ENCODE peak calls at places on chromosomes 4 and X, in six cellular contexts. One of them, this sample, is unnamed.

GRCh38 chr4:91837608-91838029 is 466.1 kb upstream of the GRID2 start:
- DNase-seq in breast epithelium: no peak
- DNase-seq in stomach: no peak
- DNase-seq in SK-N-SH: no peak
- DNase-seq in K562: no peak
- DNase-seq in upper lobe of left lung: no peak
- DNase-seq in this sample: no peak

GRCh38 chr4:139492429-139492828 is 38.5 kb downstream of the RAB33B start:
- DNase-seq in breast epithelium: no peak
- DNase-seq in stomach: no peak
- DNase-seq in SK-N-SH: no peak
- DNase-seq in K562: no peak
- DNase-seq in upper lobe of left lung: no peak
- DNase-seq in this sample: no peak

GRCh38 chr4:154416183-154416543 is 75.4 kb downstream of the DCHS2 start:
- DNase-seq in breast epithelium: no peak
- DNase-seq in stomach: no peak
- DNase-seq in SK-N-SH: peak; percentile 4
- DNase-seq in K562: peak; percentile 15
- DNase-seq in upper lobe of left lung: no peak
- DNase-seq in this sample: no peak

GRCh38 chr4:38856524-38857337 is at the start of gene TLR6:
- DNase-seq in breast epithelium: peak; percentile 33
- DNase-seq in stomach: peak; percentile 68
- DNase-seq in SK-N-SH: peak; percentile 51
- DNase-seq in K562: peak; percentile 51
- DNase-seq in upper lobe of left lung: peak; percentile 60
- DNase-seq in this sample: no peak

GRCh38 chrX:143025628-143026027 is at the start of gene SPANXN4:
- DNase-seq in breast epithelium: no peak
- DNase-seq in stomach: no peak
- DNase-seq in SK-N-SH: no peak
- DNase-seq in K562: no peak
- DNase-seq in upper lobe of left lung: no peak
- DNase-seq in this sample: no peak

GRCh38 chr4:123209436-123209835 is 187.2 kb upstream of the SPRY1 start:
- DNase-seq in breast epithelium: no peak
- DNase-seq in stomach: no peak
- DNase-seq in SK-N-SH: no peak
- DNase-seq in K562: no peak
- DNase-seq in upper lobe of left lung: no peak
- DNase-seq in this sample: no peak

GRCh38 chr4:16290681-16291420 is 64.6 kb upstream of the TAPT1 start:
- DNase-seq in breast epithelium: no peak
- DNase-seq in stomach: no peak
- DNase-seq in SK-N-SH: no peak
- DNase-seq in K562: no peak
- DNase-seq in upper lobe of left lung: no peak
- DNase-seq in this sample: no peak

GRCh38 chrX:106249706-106250379 is 81.7 kb downstream of the PWWP3B start:
- DNase-seq in breast epithelium: no peak
- DNase-seq in stomach: no peak
- DNase-seq in SK-N-SH: no peak
- DNase-seq in K562: no peak
- DNase-seq in upper lobe of left lung: no peak
- DNase-seq in this sample: no peak

GRCh38 chr4:99863804-99864203 is 30.4 kb downstream of the LAMTOR3 start:
- DNase-seq in breast epithelium: no peak
- DNase-seq in stomach: no peak
- DNase-seq in SK-N-SH: no peak
- DNase-seq in K562: no peak
- DNase-seq in upper lobe of left lung: no peak
- DNase-seq in this sample: no peak

GRCh38 chr4:6478546-6479220 is 6.3 kb upstream of the PPP2R2C start:
- DNase-seq in breast epithelium: no peak
- DNase-seq in stomach: no peak
- DNase-seq in SK-N-SH: no peak
- DNase-seq in K562: no peak
- DNase-seq in upper lobe of left lung: no peak
- DNase-seq in this sample: peak; percentile 47

GRCh38 chrX:74383611-74384010 is 37.7 kb upstream of the SLC16A2 start:
- DNase-seq in breast epithelium: no peak
- DNase-seq in stomach: peak; percentile 29
- DNase-seq in SK-N-SH: peak; percentile 41
- DNase-seq in K562: no peak
- DNase-seq in upper lobe of left lung: no peak
- DNase-seq in this sample: no peak

GRCh38 chr4:71184195-71184781 is 154.5 kb upstream of the SLC4A4 start:
- DNase-seq in breast epithelium: no peak
- DNase-seq in stomach: peak; percentile 65
- DNase-seq in SK-N-SH: peak; percentile 48
- DNase-seq in K562: peak; percentile 36
- DNase-seq in upper lobe of left lung: peak; percentile 59
- DNase-seq in this sample: no peak

GRCh38 chr4:70902577-70903281 is 560 bp downstream of the MOB1B start:
- DNase-seq in breast epithelium: peak; percentile 18
- DNase-seq in stomach: no peak
- DNase-seq in SK-N-SH: no peak
- DNase-seq in K562: peak; percentile 15
- DNase-seq in upper lobe of left lung: peak; percentile 34
- DNase-seq in this sample: no peak

GRCh38 chr4:81369898-81370297 is 101.8 kb downstream of the RASGEF1B start:
- DNase-seq in breast epithelium: no peak
- DNase-seq in stomach: no peak
- DNase-seq in SK-N-SH: no peak
- DNase-seq in K562: no peak
- DNase-seq in upper lobe of left lung: no peak
- DNase-seq in this sample: no peak

GRCh38 chrX:20026278-20026677 is 35.4 kb upstream of the BCLAF3 start:
- DNase-seq in breast epithelium: no peak
- DNase-seq in stomach: no peak
- DNase-seq in SK-N-SH: no peak
- DNase-seq in K562: no peak
- DNase-seq in upper lobe of left lung: no peak
- DNase-seq in this sample: no peak

GRCh38 chr4:142516686-142517145 is 329.4 kb downstream of the INPP4B start:
- DNase-seq in breast epithelium: no peak
- DNase-seq in stomach: no peak
- DNase-seq in SK-N-SH: no peak
- DNase-seq in K562: no peak
- DNase-seq in upper lobe of left lung: no peak
- DNase-seq in this sample: no peak

GRCh38 chrX:117808413-117808812 is 308.2 kb downstream of the KLHL13 start:
- DNase-seq in breast epithelium: no peak
- DNase-seq in stomach: no peak
- DNase-seq in SK-N-SH: no peak
- DNase-seq in K562: no peak
- DNase-seq in upper lobe of left lung: no peak
- DNase-seq in this sample: no peak

GRCh38 chr4:111537165-111537564 is 608.1 kb upstream of the FAM241A start:
- DNase-seq in breast epithelium: no peak
- DNase-seq in stomach: no peak
- DNase-seq in SK-N-SH: no peak
- DNase-seq in K562: no peak
- DNase-seq in upper lobe of left lung: no peak
- DNase-seq in this sample: no peak

GRCh38 chrX:1283093-1283492 is 14.5 kb downstream of the CSF2RA start:
- DNase-seq in breast epithelium: no peak
- DNase-seq in stomach: no peak
- DNase-seq in SK-N-SH: no peak
- DNase-seq in K562: no peak
- DNase-seq in upper lobe of left lung: no peak
- DNase-seq in this sample: no peak

GRCh38 chr4:146155152-146155724 is 20.3 kb upstream of the LSM6 start:
- DNase-seq in breast epithelium: no peak
- DNase-seq in stomach: no peak
- DNase-seq in SK-N-SH: no peak
- DNase-seq in K562: no peak
- DNase-seq in upper lobe of left lung: no peak
- DNase-seq in this sample: no peak

GRCh38 chr4:14515556-14515955 is 486.7 kb upstream of the CPEB2 start:
- DNase-seq in breast epithelium: no peak
- DNase-seq in stomach: no peak
- DNase-seq in SK-N-SH: no peak
- DNase-seq in K562: no peak
- DNase-seq in upper lobe of left lung: no peak
- DNase-seq in this sample: no peak

DNA sequence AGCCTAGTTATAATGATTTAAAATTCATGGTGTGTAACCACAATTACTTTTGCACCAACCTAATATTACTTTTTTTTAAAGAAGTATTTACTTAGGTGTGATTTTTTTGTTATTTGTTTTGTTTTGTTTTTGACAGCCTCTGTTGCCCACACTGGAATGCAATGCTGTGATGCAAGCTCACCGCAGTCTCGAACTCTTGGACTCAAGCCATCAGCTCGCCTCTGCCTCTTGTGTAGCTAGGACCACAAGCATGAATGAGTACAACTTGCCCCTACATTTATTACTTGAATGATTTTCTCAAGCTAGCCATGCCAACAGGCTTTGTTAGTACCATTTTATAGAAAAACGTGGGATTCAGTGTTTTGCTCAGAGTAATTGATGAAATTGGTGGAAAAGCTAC is 488.8 kb upstream of the CPEB2 start:
- DNase-seq in breast epithelium: no peak
- DNase-seq in stomach: no peak
- DNase-seq in SK-N-SH: no peak
- DNase-seq in K562: no peak
- DNase-seq in upper lobe of left lung: no peak
- DNase-seq in this sample: no peak
- H3K9me3 ChIP-seq in breast epithelium: no peaks in the 10 kb centered on the region
- H3K9me3 ChIP-seq in stomach: no peaks in the 10 kb centered on the region
- H3K9me3 ChIP-seq in SK-N-SH: no peaks in the 10 kb centered on the region
- H3K9me3 ChIP-seq in K562: no peaks in the 10 kb centered on the region
- H3K9me3 ChIP-seq in upper lobe of left lung: no peaks in the 10 kb centered on the region
- H3K9me3 ChIP-seq in this sample: no peaks in the 10 kb centered on the region

GRCh38 chr4:48269861-48270515 is 350 bp upstream of the TEC start:
- DNase-seq in breast epithelium: peak; percentile 90
- DNase-seq in stomach: peak; percentile 96
- DNase-seq in SK-N-SH: peak; percentile 98
- DNase-seq in K562: peak; percentile 98
- DNase-seq in upper lobe of left lung: peak; percentile 97
- DNase-seq in this sample: peak; percentile 99
- TF ChIP-seq POLR2AphosphoS5 in breast epithelium: no peak
- TF ChIP-seq POLR2AphosphoS5 in stomach: no peak
- TF ChIP-seq POLR2AphosphoS5 in SK-N-SH: peak; percentile 77
- TF ChIP-seq POLR2AphosphoS5 in K562: peak; percentile 55
- TF ChIP-seq POLR2AphosphoS5 in upper lobe of left lung: peak; percentile 43
- TF ChIP-seq POLR2AphosphoS5 in this sample: peak; percentile 88

DNA sequence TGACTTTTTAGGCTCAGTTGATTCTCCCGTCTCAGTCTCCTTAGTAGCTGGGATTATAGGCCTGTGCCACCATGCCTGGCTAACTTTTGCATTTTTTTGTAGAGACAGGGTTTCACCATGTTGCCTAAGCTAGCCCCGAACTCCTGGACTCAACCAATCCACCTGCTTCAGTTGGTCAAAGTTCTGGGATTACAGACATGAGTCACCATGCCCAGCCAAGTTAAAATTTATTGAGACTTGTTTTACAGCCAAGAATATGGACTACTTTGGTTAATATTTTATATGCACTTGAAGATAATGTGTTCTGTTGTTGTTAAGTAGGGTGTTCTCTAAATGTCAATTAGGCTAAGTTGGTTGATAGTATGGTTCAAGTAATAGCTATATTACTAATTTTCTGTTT is 58.7 kb downstream of the CYTL1 start:
- DNase-seq in breast epithelium: no peak
- DNase-seq in stomach: no peak
- DNase-seq in SK-N-SH: no peak
- DNase-seq in K562: no peak
- DNase-seq in upper lobe of left lung: no peak
- DNase-seq in this sample: no peak
- H3K9me3 ChIP-seq in breast epithelium: peaks cover 42% of the 10 kb centered on the region
- H3K9me3 ChIP-seq in stomach: no peaks in the 10 kb centered on the region
- H3K9me3 ChIP-seq in SK-N-SH: peaks cover 14% of the 10 kb centered on the region
- H3K9me3 ChIP-seq in K562: no peaks in the 10 kb centered on the region
- H3K9me3 ChIP-seq in upper lobe of left lung: peaks cover 20% of the 10 kb centered on the region
- H3K9me3 ChIP-seq in this sample: peaks cover 62% of the 10 kb centered on the region

GRCh38 chr4:40577588-40578253 is 51.9 kb downstream of the RBM47 start:
- DNase-seq in breast epithelium: no peak
- DNase-seq in stomach: no peak
- DNase-seq in SK-N-SH: no peak
- DNase-seq in K562: no peak
- DNase-seq in upper lobe of left lung: no peak
- DNase-seq in this sample: no peak

GRCh38 chr4:40582413-40582812 is 47.3 kb downstream of the RBM47 start:
- DNase-seq in breast epithelium: no peak
- DNase-seq in stomach: no peak
- DNase-seq in SK-N-SH: no peak
- DNase-seq in K562: no peak
- DNase-seq in upper lobe of left lung: no peak
- DNase-seq in this sample: no peak

GRCh38 chr4:40576651-40577480 is 52.8 kb downstream of the RBM47 start:
- DNase-seq in breast epithelium: peak; percentile 75
- DNase-seq in stomach: peak; percentile 85
- DNase-seq in SK-N-SH: no peak
- DNase-seq in K562: no peak
- DNase-seq in upper lobe of left lung: peak; percentile 98
- DNase-seq in this sample: peak; percentile 86

GRCh38 chr4:40581254-40582140 is 48.2 kb downstream of the RBM47 start:
- DNase-seq in breast epithelium: no peak
- DNase-seq in stomach: no peak
- DNase-seq in SK-N-SH: no peak
- DNase-seq in K562: no peak
- DNase-seq in upper lobe of left lung: no peak
- DNase-seq in this sample: no peak

GRCh38 chr4:40579983-40580382 is 49.7 kb downstream of the RBM47 start:
- DNase-seq in breast epithelium: no peak
- DNase-seq in stomach: no peak
- DNase-seq in SK-N-SH: no peak
- DNase-seq in K562: no peak
- DNase-seq in upper lobe of left lung: no peak
- DNase-seq in this sample: no peak
- TF ChIP-seq POLR2AphosphoS5 in breast epithelium: no peak
- TF ChIP-seq POLR2AphosphoS5 in stomach: no peak
- TF ChIP-seq POLR2AphosphoS5 in SK-N-SH: no peak
- TF ChIP-seq POLR2AphosphoS5 in K562: no peak
- TF ChIP-seq POLR2AphosphoS5 in upper lobe of left lung: no peak
- TF ChIP-seq POLR2AphosphoS5 in this sample: no peak

GRCh38 chr4:17985832-17986231 is 35.7 kb downstream of the LCORL start:
- DNase-seq in breast epithelium: no peak
- DNase-seq in stomach: no peak
- DNase-seq in SK-N-SH: no peak
- DNase-seq in K562: no peak
- DNase-seq in upper lobe of left lung: no peak
- DNase-seq in this sample: no peak
- H3K9me3 ChIP-seq in breast epithelium: peaks cover 13% of the 10 kb centered on the region
- H3K9me3 ChIP-seq in stomach: no peaks in the 10 kb centered on the region
- H3K9me3 ChIP-seq in SK-N-SH: no peaks in the 10 kb centered on the region
- H3K9me3 ChIP-seq in K562: peaks cover 15% of the 10 kb centered on the region
- H3K9me3 ChIP-seq in upper lobe of left lung: no peaks in the 10 kb centered on the region
- H3K9me3 ChIP-seq in this sample: peaks cover 25% of the 10 kb centered on the region

GRCh38 chr4:156113138-156113537 is 159.5 kb upstream of the CTSO start:
- DNase-seq in breast epithelium: no peak
- DNase-seq in stomach: no peak
- DNase-seq in SK-N-SH: no peak
- DNase-seq in K562: no peak
- DNase-seq in upper lobe of left lung: no peak
- DNase-seq in this sample: no peak

GRCh38 chr4:156111706-156112105 is 158.0 kb upstream of the CTSO start:
- DNase-seq in breast epithelium: no peak
- DNase-seq in stomach: no peak
- DNase-seq in SK-N-SH: no peak
- DNase-seq in K562: no peak
- DNase-seq in upper lobe of left lung: no peak
- DNase-seq in this sample: no peak

GRCh38 chr4:156109943-156110925 is 156.6 kb upstream of the CTSO start:
- DNase-seq in breast epithelium: no peak
- DNase-seq in stomach: no peak
- DNase-seq in SK-N-SH: no peak
- DNase-seq in K562: no peak
- DNase-seq in upper lobe of left lung: no peak
- DNase-seq in this sample: no peak
- TF ChIP-seq POLR2AphosphoS5 in breast epithelium: no peak
- TF ChIP-seq POLR2AphosphoS5 in stomach: no peak
- TF ChIP-seq POLR2AphosphoS5 in SK-N-SH: no peak
- TF ChIP-seq POLR2AphosphoS5 in K562: no peak
- TF ChIP-seq POLR2AphosphoS5 in upper lobe of left lung: no peak
- TF ChIP-seq POLR2AphosphoS5 in this sample: no peak